ENCODE peak calls at places on chromosomes 16 and 17, in nine cellular contexts. One of them, this sample, is unnamed.

GRCh38 chr17:4658478-4659305 is 17.2 kb upstream of the ALOX15 start:
- DNase-seq in ovary: no peak
- DNase-seq in A549: no peak
- DNase-seq in uterus: no peak
- DNase-seq in esophagus muscularis mucosa: no peak
- DNase-seq in esophagus squamous epithelium: no peak
- DNase-seq in prostate gland: no peak
- DNase-seq in suprapubic skin: peak; percentile 24
- DNase-seq in breast epithelium: no peak
- DNase-seq in this sample: no peak

GRCh38 chr17:82198092-82198491 is 14.6 kb downstream of the CCDC57 start:
- DNase-seq in esophagus muscularis mucosa: no peak
- DNase-seq in esophagus squamous epithelium: no peak
- DNase-seq in breast epithelium: no peak
- DNase-seq in suprapubic skin: no peak
- DNase-seq in A549: no peak
- DNase-seq in prostate gland: no peak
- DNase-seq in uterus: no peak
- DNase-seq in ovary: no peak
- DNase-seq in this sample: no peak

GRCh38 chr16:89246903-89247733 is 29.6 kb downstream of the ZNF778 start:
- DNase-seq in ovary: peak; percentile 97
- DNase-seq in esophagus squamous epithelium: peak; percentile 30
- DNase-seq in prostate gland: peak; percentile 91
- DNase-seq in uterus: peak; percentile 86
- DNase-seq in A549: peak; percentile 91
- DNase-seq in suprapubic skin: peak; percentile 95
- DNase-seq in esophagus muscularis mucosa: peak; percentile 97
- DNase-seq in breast epithelium: peak; percentile 95
- DNase-seq in this sample: peak; percentile 75

GRCh38 chr17:43951750-43952149 is 2.0 kb downstream of the PYY start:
- DNase-seq in breast epithelium: no peak
- DNase-seq in suprapubic skin: no peak
- DNase-seq in esophagus muscularis mucosa: no peak
- DNase-seq in ovary: no peak
- DNase-seq in uterus: no peak
- DNase-seq in esophagus squamous epithelium: no peak
- DNase-seq in prostate gland: no peak
- DNase-seq in A549: no peak
- DNase-seq in this sample: no peak

GRCh38 chr17:10698116-10698818 is 873 bp downstream of the ADPRM start:
- DNase-seq in prostate gland: peak; percentile 51
- DNase-seq in esophagus squamous epithelium: no peak
- DNase-seq in ovary: no peak
- DNase-seq in suprapubic skin: no peak
- DNase-seq in esophagus muscularis mucosa: no peak
- DNase-seq in uterus: no peak
- DNase-seq in A549: no peak
- DNase-seq in breast epithelium: no peak
- DNase-seq in this sample: peak; percentile 13

GRCh38 chr17:4806770-4807533 is at the start of gene PLD2:
- DNase-seq in ovary: peak; percentile 79
- DNase-seq in esophagus muscularis mucosa: peak; percentile 93
- DNase-seq in A549: peak; percentile 81
- DNase-seq in prostate gland: peak; percentile 83
- DNase-seq in breast epithelium: peak; percentile 76
- DNase-seq in suprapubic skin: peak; percentile 90
- DNase-seq in uterus: peak; percentile 80
- DNase-seq in esophagus squamous epithelium: peak; percentile 28
- DNase-seq in this sample: peak; percentile 90

GRCh38 chr16:89383095-89384003 is 107.0 kb downstream of the ANKRD11 start:
- DNase-seq in A549: peak; percentile 34
- DNase-seq in suprapubic skin: no peak
- DNase-seq in uterus: no peak
- DNase-seq in esophagus muscularis mucosa: no peak
- DNase-seq in breast epithelium: peak; percentile 62
- DNase-seq in esophagus squamous epithelium: no peak
- DNase-seq in prostate gland: peak; percentile 40
- DNase-seq in ovary: no peak
- DNase-seq in this sample: peak; percentile 64

GRCh38 chr17:73163043-73163442 is 1.8 kb upstream of the SSTR2 start:
- DNase-seq in esophagus muscularis mucosa: no peak
- DNase-seq in uterus: no peak
- DNase-seq in suprapubic skin: no peak
- DNase-seq in A549: no peak
- DNase-seq in breast epithelium: no peak
- DNase-seq in prostate gland: no peak
- DNase-seq in esophagus squamous epithelium: no peak
- DNase-seq in ovary: no peak
- DNase-seq in this sample: no peak

GRCh38 chr17:22695228-22695619 is 1002.9 kb downstream of the KCNJ18 start:
- DNase-seq in prostate gland: no peak
- DNase-seq in ovary: no peak
- DNase-seq in esophagus muscularis mucosa: peak; percentile 74
- DNase-seq in uterus: no peak
- DNase-seq in A549: no peak
- DNase-seq in breast epithelium: no peak
- DNase-seq in suprapubic skin: no peak
- DNase-seq in esophagus squamous epithelium: no peak
- DNase-seq in this sample: no peak

GRCh38 chr17:49972486-49973270 is 3.7 kb downstream of the DLX4 start:
- DNase-seq in A549: no peak
- DNase-seq in esophagus squamous epithelium: no peak
- DNase-seq in esophagus muscularis mucosa: no peak
- DNase-seq in breast epithelium: no peak
- DNase-seq in ovary: no peak
- DNase-seq in uterus: no peak
- DNase-seq in suprapubic skin: no peak
- DNase-seq in prostate gland: no peak
- DNase-seq in this sample: no peak

GRCh38 chr17:81556863-81557262 is 4.7 kb upstream of the FAAP100 start:
- DNase-seq in ovary: no peak
- DNase-seq in uterus: no peak
- DNase-seq in prostate gland: no peak
- DNase-seq in breast epithelium: no peak
- DNase-seq in suprapubic skin: no peak
- DNase-seq in esophagus muscularis mucosa: no peak
- DNase-seq in A549: no peak
- DNase-seq in esophagus squamous epithelium: no peak
- DNase-seq in this sample: no peak

GRCh38 chr17:81194941-81195901 is 27.5 kb downstream of the CEP131 start:
- DNase-seq in A549: no peak
- DNase-seq in prostate gland: no peak
- DNase-seq in breast epithelium: no peak
- DNase-seq in ovary: no peak
- DNase-seq in esophagus squamous epithelium: no peak
- DNase-seq in suprapubic skin: no peak
- DNase-seq in uterus: no peak
- DNase-seq in esophagus muscularis mucosa: no peak
- DNase-seq in this sample: no peak

GRCh38 chr17:78247304-78247703 is 15.9 kb downstream of the TMEM235 start:
- DNase-seq in prostate gland: no peak
- DNase-seq in A549: no peak
- DNase-seq in esophagus squamous epithelium: no peak
- DNase-seq in uterus: no peak
- DNase-seq in ovary: no peak
- DNase-seq in breast epithelium: no peak
- DNase-seq in suprapubic skin: no peak
- DNase-seq in esophagus muscularis mucosa: no peak
- DNase-seq in this sample: no peak

GRCh38 chr16:55913717-55914116 is 38.5 kb upstream of the CES5A start:
- DNase-seq in esophagus squamous epithelium: no peak
- DNase-seq in ovary: no peak
- DNase-seq in breast epithelium: no peak
- DNase-seq in esophagus muscularis mucosa: peak; percentile 70
- DNase-seq in A549: no peak
- DNase-seq in uterus: no peak
- DNase-seq in suprapubic skin: no peak
- DNase-seq in prostate gland: no peak
- DNase-seq in this sample: no peak

GRCh38 chr17:16406742-16407674 is 8.4 kb upstream of the TRPV2 start:
- DNase-seq in breast epithelium: no peak
- DNase-seq in suprapubic skin: no peak
- DNase-seq in esophagus muscularis mucosa: no peak
- DNase-seq in prostate gland: no peak
- DNase-seq in ovary: peak; percentile 67
- DNase-seq in esophagus squamous epithelium: no peak
- DNase-seq in A549: peak; percentile 64
- DNase-seq in uterus: peak; percentile 59
- DNase-seq in this sample: peak; percentile 41

DNA sequence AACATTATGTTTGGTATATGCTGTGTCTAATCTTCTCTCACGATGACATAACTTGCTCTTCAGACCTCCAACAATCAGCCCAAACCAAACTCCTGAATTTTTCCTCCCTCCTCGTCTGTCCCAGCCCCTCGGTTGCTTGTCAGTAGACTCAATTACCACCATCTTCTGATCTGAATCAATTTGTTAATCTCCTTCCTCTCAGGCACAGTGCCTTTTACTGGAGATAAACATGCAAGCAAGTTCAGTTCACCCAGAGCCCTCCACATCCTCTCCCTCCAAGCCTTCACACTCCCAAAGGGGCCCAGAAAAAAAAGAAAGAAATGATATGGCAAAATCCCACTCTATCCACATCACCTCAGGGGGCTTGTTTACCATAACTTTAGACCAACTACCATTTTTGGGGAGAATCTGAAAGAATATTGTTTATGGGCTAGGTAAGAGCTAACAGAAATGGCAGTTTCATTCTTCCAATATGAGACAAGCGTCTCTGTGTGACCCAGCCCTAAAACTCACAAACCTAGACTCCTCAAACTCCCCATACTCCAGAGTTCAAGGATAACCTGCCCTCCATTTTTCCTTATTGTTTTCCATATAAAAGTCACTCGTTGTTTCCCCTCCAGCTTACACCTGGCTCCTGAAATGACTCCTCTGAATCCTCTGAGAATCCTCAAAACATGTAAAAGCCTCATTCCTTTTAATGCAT is 1.5 kb downstream of the TEX2 start:
- DNase-seq in esophagus muscularis mucosa: no peak
- DNase-seq in suprapubic skin: no peak
- DNase-seq in uterus: no peak
- DNase-seq in breast epithelium: no peak
- DNase-seq in esophagus squamous epithelium: no peak
- DNase-seq in A549: no peak
- DNase-seq in prostate gland: no peak
- DNase-seq in ovary: no peak
- DNase-seq in this sample: no peak
- H3K27ac ChIP-seq in esophagus muscularis mucosa: peak overlapping the region; percentile 96
- H3K27ac ChIP-seq in suprapubic skin: no peak overlapping the region
- H3K27ac ChIP-seq in uterus: no peak overlapping the region
- H3K27ac ChIP-seq in breast epithelium: peak overlapping the region; percentile 89
- H3K27ac ChIP-seq in esophagus squamous epithelium: peak overlapping the region; percentile 96
- H3K27ac ChIP-seq in A549: no peak overlapping the region
- H3K27ac ChIP-seq in prostate gland: peak overlapping the region; percentile 82
- H3K27ac ChIP-seq in ovary: no peak overlapping the region
- H3K27ac ChIP-seq in this sample: peak overlapping the region; percentile 47

DNA sequence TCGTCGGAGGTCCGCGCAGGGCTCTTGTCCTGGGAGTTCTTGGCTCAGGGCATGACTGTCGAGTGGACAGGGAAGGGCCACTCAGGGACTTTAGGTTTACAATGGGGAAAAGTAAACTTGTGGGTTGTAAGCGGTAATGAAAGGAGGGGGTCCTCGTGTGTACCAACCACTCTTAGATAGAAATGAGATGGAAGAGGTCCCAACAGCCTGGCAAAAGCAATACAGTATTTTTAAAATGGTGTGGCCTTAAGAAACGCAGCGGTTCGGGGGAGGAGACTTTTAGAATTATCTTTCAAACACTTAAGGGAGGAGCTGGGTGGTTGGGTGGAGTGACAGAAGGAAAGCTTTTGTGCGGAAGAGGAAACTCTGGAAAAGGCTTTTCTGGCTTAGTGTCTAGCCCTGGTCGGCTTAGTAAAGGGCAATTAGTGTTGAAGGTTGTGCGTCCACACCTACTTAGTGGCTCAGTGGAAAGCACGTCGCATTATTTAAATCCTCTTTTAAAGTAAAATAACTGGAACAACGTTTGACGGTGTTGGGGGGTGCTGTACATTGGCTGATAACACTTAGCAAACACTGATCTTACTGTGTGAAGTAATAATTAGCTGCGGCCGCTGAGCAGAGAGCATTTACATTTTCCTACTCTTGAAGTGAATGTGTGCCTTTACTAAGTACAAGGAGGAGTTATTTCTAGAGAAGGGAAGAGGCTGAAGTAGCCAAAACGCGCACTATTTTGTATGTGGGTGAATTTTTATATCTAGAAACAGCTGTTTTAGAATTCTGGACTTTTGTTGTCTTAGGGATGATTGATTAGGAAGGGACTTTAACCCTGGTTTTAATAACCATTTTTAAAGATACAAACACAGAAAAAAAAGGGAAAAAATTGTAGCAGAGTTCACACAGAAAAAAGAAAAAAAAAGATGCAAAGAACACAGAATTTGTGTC is 1.0 kb downstream of the WSB1 start:
- DNase-seq in esophagus squamous epithelium: peak; percentile 24
- DNase-seq in prostate gland: peak; percentile 79
- DNase-seq in A549: peak; percentile 92
- DNase-seq in ovary: peak; percentile 60
- DNase-seq in uterus: peak; percentile 52
- DNase-seq in breast epithelium: no peak
- DNase-seq in suprapubic skin: peak; percentile 87
- DNase-seq in esophagus muscularis mucosa: peak; percentile 94
- DNase-seq in this sample: peak; percentile 67
- TF ChIP-seq POLR2A in esophagus squamous epithelium: no peak
- TF ChIP-seq POLR2A in prostate gland: peak; percentile 76
- TF ChIP-seq POLR2A in A549: no peak
- TF ChIP-seq POLR2A in ovary: peak; percentile 69
- TF ChIP-seq POLR2A in uterus: no peak
- TF ChIP-seq POLR2A in breast epithelium: peak; percentile 45
- TF ChIP-seq POLR2A in suprapubic skin: no peak
- TF ChIP-seq POLR2A in esophagus muscularis mucosa: peak; percentile 49
- TF ChIP-seq POLR2A in this sample: peak; percentile 91

DNA sequence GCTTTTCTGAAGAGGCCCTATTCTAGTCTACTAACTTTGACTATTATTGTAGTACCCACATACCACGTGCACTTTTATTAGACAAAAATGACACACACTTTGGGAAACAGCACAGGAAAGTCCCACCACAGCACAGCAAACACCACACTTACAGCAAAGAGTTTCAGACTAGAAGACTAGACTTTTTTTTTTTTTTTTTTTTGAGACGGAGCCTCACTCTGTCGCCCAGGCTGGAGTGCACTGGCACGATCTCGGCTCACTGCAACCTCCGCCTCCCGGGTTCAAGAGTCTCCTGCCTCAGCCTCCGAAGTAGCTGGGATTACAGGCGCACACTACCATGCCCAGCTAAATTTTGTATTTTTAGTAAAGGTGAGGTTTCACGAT is 20.1 kb downstream of the YWHAE start:
- DNase-seq in esophagus muscularis mucosa: no peak
- DNase-seq in breast epithelium: no peak
- DNase-seq in prostate gland: no peak
- DNase-seq in A549: no peak
- DNase-seq in suprapubic skin: no peak
- DNase-seq in uterus: no peak
- DNase-seq in esophagus squamous epithelium: no peak
- DNase-seq in ovary: no peak
- DNase-seq in this sample: no peak
- H3K4me3 ChIP-seq in esophagus muscularis mucosa: no peak overlapping the region
- H3K4me3 ChIP-seq in breast epithelium: no peak overlapping the region
- H3K4me3 ChIP-seq in prostate gland: no peak overlapping the region
- H3K4me3 ChIP-seq in A549: no peak overlapping the region
- H3K4me3 ChIP-seq in suprapubic skin: no peak overlapping the region
- H3K4me3 ChIP-seq in uterus: no peak overlapping the region
- H3K4me3 ChIP-seq in esophagus squamous epithelium: no peak overlapping the region
- H3K4me3 ChIP-seq in ovary: no peak overlapping the region
- H3K4me3 ChIP-seq in this sample: no peak overlapping the region

GRCh38 chr17:46968224-46968834 is 10.7 kb downstream of the RPRML start:
- DNase-seq in esophagus muscularis mucosa: no peak
- DNase-seq in suprapubic skin: no peak
- DNase-seq in ovary: no peak
- DNase-seq in esophagus squamous epithelium: no peak
- DNase-seq in uterus: no peak
- DNase-seq in prostate gland: no peak
- DNase-seq in A549: no peak
- DNase-seq in breast epithelium: no peak
- DNase-seq in this sample: no peak
- H3K27ac ChIP-seq in esophagus muscularis mucosa: no peak overlapping the region
- H3K27ac ChIP-seq in suprapubic skin: no peak overlapping the region
- H3K27ac ChIP-seq in ovary: no peak overlapping the region
- H3K27ac ChIP-seq in esophagus squamous epithelium: no peak overlapping the region
- H3K27ac ChIP-seq in uterus: no peak overlapping the region
- H3K27ac ChIP-seq in prostate gland: no peak overlapping the region
- H3K27ac ChIP-seq in A549: no peak overlapping the region
- H3K27ac ChIP-seq in breast epithelium: no peak overlapping the region
- H3K27ac ChIP-seq in this sample: no peak overlapping the region